ENCODE peak calls at places on chromosomes 3 and 15, in five cellular contexts. H is A549, B is GM12878, C is HepG2, M is K562. N is an unnamed sample.

GRCh38 chr15:99925661-99926461 is 192.6 kb upstream of the LYSMD4 start:
- DNase-seq in H (peak), C (no peak), B (no peak), M (peak), N (peak)

GRCh38 chr3:70400194-70400593 is 87.8 kb upstream of the MDFIC2 start:
- DNase-seq in H (no peak), M (no peak), C (no peak), B (no peak), N (no peak)

GRCh38 chr15:39714251-39714650 is 68.4 kb downstream of the FSIP1 start:
- DNase-seq in H (no peak), C (no peak), B (no peak), M (no peak), N (no peak)

GRCh38 chr3:191499307-191500125 is 38.6 kb downstream of the PYDC2 start:
- DNase-seq in B (no peak), H (no peak), C (no peak), M (peak), N (no peak)

GRCh38 chr3:190862209-190863118 is at the start of gene GMNC:
- DNase-seq in C (peak), H (peak), M (no peak), B (no peak), N (peak)

GRCh38 chr3:124818398-124819150 is 68.6 kb downstream of the ITGB5 start:
- DNase-seq in H (no peak), C (no peak), M (no peak), B (no peak), N (no peak)

GRCh38 chr15:60932051-60932915 is 296.8 kb downstream of the RORA start:
- DNase-seq in B (no peak), C (no peak), M (no peak), H (peak), N (no peak)

GRCh38 chr15:35481992-35482391 is 64.0 kb downstream of the DPH6 start:
- DNase-seq in B (no peak), H (peak), M (no peak), C (no peak), N (peak)

GRCh38 chr15:64536244-64536836 is 76.0 kb downstream of the ZNF609 start:
- DNase-seq in B (no peak), M (no peak), C (peak), H (peak), N (peak)

GRCh38 chr3:3729261-3729660 is 70.0 kb upstream of the LRRN1 start:
- DNase-seq in M (no peak), H (no peak), C (no peak), B (no peak), N (no peak)

GRCh38 chr3:77313843-77314242 is 273.9 kb downstream of the ROBO2 start:
- DNase-seq in M (no peak), B (no peak), C (no peak), H (no peak), N (no peak)

GRCh38 chr3:114928989-114929620 is 218.0 kb downstream of the ZBTB20 start:
- DNase-seq in B (no peak), H (no peak), C (no peak), M (no peak), N (no peak)

GRCh38 chr3:114846779-114847178 is 300.3 kb downstream of the ZBTB20 start:
- DNase-seq in M (no peak), H (no peak), B (no peak), C (no peak), N (no peak)

GRCh38 chr15:51931638-51932037 is 39.9 kb downstream of the LEO1 start:
- DNase-seq in H (no peak), M (no peak), C (no peak), B (no peak), N (no peak)

GRCh38 chr3:79085166-79085565 is 682.6 kb downstream of the ROBO1 start:
- DNase-seq in H (no peak), C (no peak), M (no peak), B (no peak), N (no peak)

GRCh38 chr3:48402281-48402732 is 27.6 kb downstream of the PLXNB1 start:
- DNase-seq in C (no peak), H (no peak), M (peak), B (no peak), N (peak)

GRCh38 chr3:180626844-180627243 is 24.9 kb downstream of the TTC14 start:
- DNase-seq in H (no peak), M (no peak), B (peak), C (no peak), N (no peak)

GRCh38 chr15:38503497-38503896 is 49.6 kb downstream of the FAM98B start:
- DNase-seq in H (no peak), B (no peak), C (no peak), M (no peak), N (no peak)

GRCh38 chr3:10347648-10348403 is 26.9 kb upstream of the SEC13 start:
- DNase-seq in B (no peak), C (no peak), H (no peak), M (no peak), N (no peak)

GRCh38 chr15:38886315-38887163 is 321.9 kb upstream of the RASGRP1 start:
- DNase-seq in H (peak), C (no peak), M (no peak), B (no peak), N (no peak)

GRCh38 chr15:97728791-97729190 is 231.7 kb upstream of the ARRDC4 start:
- DNase-seq in H (no peak), B (no peak), C (no peak), M (no peak), N (no peak)

GRCh38 chr15:39922450-39923092 is 2.5 kb upstream of the GPR176 start:
- DNase-seq in C (no peak), M (no peak), B (no peak), H (no peak), N (no peak)

GRCh38 chr3:63791974-63792373 is 27.1 kb upstream of the C3orf49 start:
- DNase-seq in M (no peak), B (no peak), H (no peak), C (no peak), N (no peak)

GRCh38 chr3:14425574-14426304 is 23.3 kb downstream of the SLC6A6 start:
- DNase-seq in B (no peak), H (no peak), C (no peak), M (no peak), N (no peak)

GRCh38 chr3:128619146-128619890 is 31.3 kb downstream of the RPN1 start:
- DNase-seq in M (no peak), B (no peak), H (no peak), C (no peak), N (peak)

GRCh38 chr3:128616516-128617269 is 33.9 kb downstream of the RPN1 start:
- DNase-seq in C (no peak), M (no peak), B (no peak), H (no peak), N (no peak)

GRCh38 chr3:128617557-128618397 is 32.8 kb downstream of the RPN1 start:
- DNase-seq in M (peak), H (peak), C (peak), B (peak), N (peak)

GRCh38 chr3:128618398-128618726 is 32.3 kb downstream of the RPN1 start:
- DNase-seq in M (no peak), B (no peak), H (no peak), C (no peak), N (no peak)

GRCh38 chr3:128617270-128617556 is 33.4 kb downstream of the RPN1 start:
- DNase-seq in B (no peak), C (no peak), M (no peak), H (no peak), N (no peak)
- H3K27ac ChIP-seq in B (peak), C (peak), M (no peak), H (peak), N (peak)

GRCh38 chr3:51953445-51953844 is 1.7 kb upstream of the GPR62 start:
- DNase-seq in C (no peak), M (no peak), B (no peak), H (no peak), N (no peak)
- TF ChIP-seq MYC in C (no peak), M (no peak), B (no peak), H (no peak), N (no peak)

GRCh38 chr3:129686941-129687340 is 80.5 kb upstream of the PLXND1 start:
- DNase-seq in M (peak), H (no peak), C (peak), B (no peak), N (peak)
- H3K27ac ChIP-seq in M (no peak), H (peak), C (peak), B (no peak), N (no peak)

GRCh38 chr15:31200735-31201151 is 99.2 kb upstream of the TRPM1 start:
- DNase-seq in B (no peak), H (peak), C (peak), M (peak), N (peak)

GRCh38 chr15:31202953-31203352 is 101.4 kb upstream of the TRPM1 start:
- DNase-seq in H (no peak), C (no peak), M (no peak), B (no peak), N (no peak)

GRCh38 chr15:31193291-31193690 is 91.8 kb upstream of the TRPM1 start:
- DNase-seq in M (no peak), C (no peak), B (no peak), H (no peak), N (no peak)

DNA sequence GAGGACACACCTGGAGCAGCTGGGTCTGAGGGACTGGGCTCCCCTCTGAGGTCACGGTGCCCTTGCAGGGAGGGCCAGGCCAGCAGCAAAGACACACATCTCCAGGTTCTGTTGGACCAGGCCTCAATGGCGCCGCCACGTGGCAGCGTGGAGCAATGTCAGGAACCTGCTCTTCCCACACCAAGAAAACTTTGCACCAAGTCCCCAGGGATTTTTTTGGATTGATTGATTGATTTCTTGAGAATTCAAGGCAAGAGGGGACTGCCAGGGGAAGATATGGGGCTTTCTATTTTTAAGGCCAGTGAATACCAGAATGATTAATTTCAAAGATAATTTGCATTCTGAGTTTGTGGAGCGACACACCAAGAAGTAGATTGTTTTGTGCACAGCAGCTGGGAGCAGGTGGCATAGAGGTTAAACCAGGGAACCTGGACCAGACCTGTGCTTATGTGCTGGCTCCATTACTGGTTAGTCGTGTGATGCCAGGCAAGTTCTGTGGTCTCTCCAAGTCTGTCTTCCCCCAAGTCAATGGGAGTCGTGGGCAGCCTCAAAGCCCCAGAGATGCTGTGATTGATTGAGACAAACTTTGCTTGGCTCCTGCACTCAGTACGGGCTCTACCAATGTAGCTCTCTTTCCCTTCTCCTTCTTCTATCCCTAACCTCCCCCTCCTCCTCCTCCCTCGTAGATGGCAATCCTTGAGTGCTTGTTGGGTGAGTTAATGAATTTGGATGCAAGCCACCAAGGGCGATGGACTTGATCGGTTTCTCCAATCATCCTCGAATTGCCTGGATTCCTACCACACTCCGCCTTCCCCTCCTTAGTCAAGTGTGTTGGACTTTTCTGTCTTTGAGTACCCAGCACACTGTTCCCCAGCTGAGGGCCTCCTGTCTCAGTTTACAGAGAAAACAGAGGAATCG is 96.2 kb upstream of the TRPM1 start:
- DNase-seq in C (peak), M (peak), H (no peak), B (peak), N (peak)
- TF ChIP-seq MYC in C (peak), M (no peak), H (no peak), B (no peak), N (no peak)

DNA sequence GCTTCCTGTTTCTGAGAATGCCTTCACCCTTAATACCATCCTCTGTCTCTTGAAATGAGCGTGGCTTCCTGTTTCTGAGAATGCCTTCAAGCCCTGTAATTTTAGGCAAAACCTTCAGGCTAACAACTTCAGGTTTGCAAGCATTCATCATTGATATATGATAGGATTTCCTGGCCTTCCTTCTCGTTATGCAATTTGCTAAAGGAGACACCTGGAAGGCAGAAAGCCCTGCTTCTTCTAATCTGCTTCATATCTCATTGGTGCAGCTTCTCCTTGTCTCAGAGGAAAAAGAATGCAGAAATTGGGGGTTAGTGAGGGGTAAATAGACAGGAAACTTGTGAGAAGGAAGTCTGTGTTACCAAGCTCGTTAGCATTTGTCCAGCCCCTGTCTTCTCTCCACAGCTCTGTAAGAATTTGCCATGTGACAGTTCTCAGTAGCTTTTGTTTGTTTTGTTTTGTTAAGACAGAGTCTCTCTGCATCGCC is 7.3 kb downstream of the ARL6IP5 start:
- DNase-seq in H (no peak), B (no peak), C (no peak), M (no peak), N (peak)
- H3K27ac ChIP-seq in H (no peak), B (peak), C (no peak), M (no peak), N (no peak)

GRCh38 chr15:80673561-80674244 is 21.4 kb upstream of the ABHD17C start:
- DNase-seq in B (no peak), H (no peak), M (no peak), C (no peak), N (no peak)
- TF ChIP-seq MYC in B (no peak), H (no peak), M (no peak), C (no peak), N (no peak)

N was measured in endothelial cell of umbilical vein.